ENCODE peak calls at places on chromosomes 4 and X, in ten cellular contexts. H, M, Z, L, K, E, O, D, X and C are unnamed samples.

GRCh38 chr4:55866290-55866907 is 13.0 kb downstream of the EXOC1 start:
- DNase-seq in H (peak), K (no peak), Z (peak), E (no peak), D (no peak), O (peak), L (no peak), M (peak), X (no peak), C (peak)

GRCh38 chr4:130035391-130035790 is 939.4 kb downstream of the C4orf33 start:
- DNase-seq in Z (no peak), K (no peak), M (no peak), X (no peak), H (no peak), L (no peak), E (no peak), O (no peak), D (no peak), C (peak)

GRCh38 chrX:130339408-130340222 is at the start of gene SLC25A14:
- DNase-seq in O (peak), L (peak), D (peak), Z (peak), X (peak), H (peak), E (peak), K (peak), M (peak), C (peak)

GRCh38 chr4:144296941-144297340 is 156.4 kb upstream of the GYPA start:
- DNase-seq in M (no peak), Z (no peak), D (no peak), X (no peak), O (no peak), E (no peak), L (no peak), K (no peak), H (no peak), C (no peak)

GRCh38 chr4:76296421-76296820 is 10.1 kb upstream of the STBD1 start:
- DNase-seq in X (no peak), H (no peak), Z (no peak), D (no peak), O (no peak), M (no peak), E (no peak), K (no peak), L (no peak), C (no peak)

GRCh38 chr4:126766266-126766665 is 866.5 kb upstream of the INTU start:
- DNase-seq in M (peak), K (no peak), O (no peak), L (no peak), X (no peak), D (no peak), H (peak), Z (no peak), E (no peak), C (no peak)

GRCh38 chrX:63513825-63514574 is 162.9 kb upstream of the SPIN4 start:
- DNase-seq in L (no peak), O (peak), E (no peak), K (no peak), D (no peak), X (no peak), M (peak), Z (peak), H (peak), C (peak)

GRCh38 chrX:71615954-71616353 is 2.4 kb downstream of the CXCR3 start:
- DNase-seq in Z (no peak), E (no peak), L (no peak), O (no peak), M (no peak), K (no peak), H (no peak), D (no peak), X (no peak), C (no peak)

GRCh38 chrX:16666541-16666940 is 16.6 kb downstream of the S100G start:
- DNase-seq in K (no peak), Z (peak), X (no peak), H (no peak), O (peak), D (no peak), L (no peak), E (no peak), M (peak), C (no peak)

GRCh38 chrX:132266583-132267355 is 47.5 kb upstream of the RAP2C start:
- DNase-seq in D (no peak), L (no peak), E (no peak), O (no peak), Z (no peak), X (no peak), K (no peak), H (peak), M (peak), C (no peak)

GRCh38 chrX:37701588-37701987 is 16.0 kb downstream of the XK start:
- DNase-seq in K (no peak), D (peak), H (no peak), Z (no peak), X (no peak), L (no peak), O (no peak), M (no peak), E (no peak), C (no peak)

GRCh38 chr4:41678086-41678485 is 70.4 kb downstream of the PHOX2B start:
- DNase-seq in O (no peak), E (no peak), L (no peak), Z (no peak), D (no peak), K (no peak), H (no peak), M (peak), X (no peak), C (peak)

GRCh38 chr4:75179510-75179909 is 246.6 kb downstream of the PARM1 start:
- DNase-seq in X (no peak), E (no peak), K (no peak), M (no peak), H (no peak), Z (no peak), L (no peak), D (peak), O (no peak), C (no peak)

GRCh38 chr4:38386011-38386551 is 277.9 kb upstream of the KLF3 start:
- DNase-seq in O (no peak), X (no peak), L (no peak), Z (no peak), K (no peak), M (no peak), D (no peak), H (no peak), E (no peak), C (no peak)

GRCh38 chr4:120716346-120716745 is 206.2 kb downstream of the PRDM5 start:
- DNase-seq in E (no peak), X (no peak), D (no peak), K (no peak), O (no peak), M (no peak), L (no peak), Z (no peak), H (no peak), C (no peak)
- TF ChIP-seq CTCF in E (no peak), X (no peak), D (no peak), K (no peak), O (no peak), M (no peak), L (no peak), Z (no peak), H (no peak), C (no peak)

GRCh38 chrX:82230013-82230412 is 1028.1 kb downstream of the SH3BGRL start:
- DNase-seq in H (no peak), D (no peak), M (no peak), K (no peak), X (no peak), E (no peak), Z (no peak), L (no peak), O (no peak), C (no peak)
- TF ChIP-seq CTCF in H (no peak), D (no peak), M (no peak), K (no peak), X (no peak), E (no peak), Z (no peak), L (no peak), O (peak), C (peak)

DNA sequence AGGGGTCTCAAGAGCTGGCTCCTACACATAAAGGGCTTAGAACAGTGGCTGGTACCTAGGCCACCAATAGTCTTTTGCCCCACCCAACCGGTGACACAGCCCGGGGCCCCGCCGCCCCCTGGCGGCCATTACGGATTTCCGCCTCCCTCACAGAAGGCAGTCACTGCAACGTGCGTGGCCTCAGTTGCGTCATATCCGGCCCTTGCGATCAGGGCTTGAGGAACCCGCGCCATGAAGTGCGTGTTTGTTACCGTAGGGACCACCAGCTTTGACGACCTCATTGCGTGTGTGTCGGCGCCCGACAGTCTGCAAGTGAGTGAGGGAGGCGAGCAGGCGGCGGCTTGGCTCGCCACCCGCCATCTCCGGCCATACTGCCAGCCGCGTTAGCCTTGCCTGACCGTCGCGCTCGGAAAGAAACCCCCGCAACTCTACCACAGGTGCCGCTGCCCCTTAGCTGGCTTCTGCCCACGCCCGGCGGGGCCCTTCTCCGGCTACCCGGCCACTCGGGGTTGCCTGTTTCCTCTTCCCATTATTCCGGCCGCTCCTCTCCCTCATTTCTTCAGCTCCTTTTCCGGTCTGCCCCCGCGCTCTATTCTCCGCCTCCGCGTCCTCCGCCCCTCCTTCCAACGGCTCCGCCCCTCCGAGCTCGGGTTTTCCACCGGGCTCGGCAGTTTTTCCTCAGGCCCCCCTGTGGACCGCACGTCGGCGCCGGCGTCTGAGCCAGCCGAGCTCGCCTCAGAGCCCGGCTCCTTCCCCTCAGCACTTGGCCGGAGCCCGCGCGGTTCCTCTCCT is at the start of gene ALG13:
- DNase-seq in M (peak), H (peak), K (peak), L (peak), E (peak), X (peak), O (peak), Z (peak), D (peak), C (peak)
- TF ChIP-seq CTCF in M (peak), H (peak), K (peak), L (peak), E (peak), X (peak), O (peak), Z (peak), D (peak), C (peak)

GRCh38 chr4:111631157-111631999 is 513.9 kb upstream of the FAM241A start:
- DNase-seq in Z (peak), O (peak), E (no peak), H (peak), D (peak), L (no peak), X (peak), K (no peak), M (peak), C (peak)
- TF ChIP-seq CTCF in Z (peak), O (peak), E (peak), H (peak), D (peak), L (peak), X (peak), K (no peak), M (peak), C (peak)